ENCODE peak calls at places on chromosomes 16 and 17, in five cellular contexts. O, T, P, H and Q are unnamed samples.

GRCh38 chr17:18066866-18067265 is 20.9 kb upstream of the DRG2 start:
- DNase-seq in O (no peak), T (no peak), P (no peak), H (no peak), Q (no peak)

GRCh38 chr16:58045096-58045495 is 19.5 kb downstream of the MMP15 start:
- DNase-seq in O (no peak), T (no peak), P (no peak), H (no peak), Q (no peak)

GRCh38 chr17:80432961-80433550 is 18.1 kb downstream of the ENDOV start:
- DNase-seq in O (no peak), T (no peak), P (no peak), H (no peak), Q (no peak)

GRCh38 chr17:1931759-1932579 is 93.2 kb downstream of the RTN4RL1 start:
- DNase-seq in O (peak; percentile 52), T (no peak), P (peak; percentile 72), H (no peak), Q (no peak)

GRCh38 chr17:32875904-32876413 is 965 bp downstream of the MYO1D start:
- DNase-seq in O (no peak), T (no peak), P (peak; percentile 45), H (no peak), Q (no peak)

GRCh38 chr17:49101054-49101534 is 31.5 kb upstream of the B4GALNT2 start:
- DNase-seq in O (no peak), T (peak; percentile 57), P (no peak), H (no peak), Q (peak; percentile 14)

GRCh38 chr16:86701286-86701975 is 123.1 kb downstream of the FOXL1 start:
- DNase-seq in O (no peak), T (no peak), P (no peak), H (no peak), Q (no peak)

GRCh38 chr17:62717589-62718342 is 90.3 kb downstream of the MRC2 start:
- DNase-seq in O (no peak), T (no peak), P (no peak), H (no peak), Q (no peak)

GRCh38 chr17:42780816-42781638 is 617 bp downstream of the WNK4 start:
- DNase-seq in O (no peak), T (no peak), P (no peak), H (no peak), Q (no peak)

GRCh38 chr16:87844374-87844733 is 25.0 kb downstream of the SLC7A5 start:
- DNase-seq in O (no peak), T (no peak), P (no peak), H (no peak), Q (peak; percentile 60)

GRCh38 chr17:39927101-39927927 is at the start of the genes LRRC3C and ORMDL3:
- DNase-seq in O (peak; percentile 94), T (peak; percentile 90), P (peak; percentile 84), H (peak; percentile 89), Q (peak; percentile 91)

GRCh38 chr16:3503513-3503912 is 2.7 kb downstream of the CLUAP1 start:
- DNase-seq in O (no peak), T (no peak), P (no peak), H (no peak), Q (no peak)

GRCh38 chr16:57893559-57894389 is 77.2 kb downstream of the CNGB1 start:
- DNase-seq in O (peak; percentile 45), T (peak; percentile 60), P (no peak), H (no peak), Q (no peak)

GRCh38 chr17:81393684-81394376 is 1.4 kb upstream of the BAHCC1 start:
- DNase-seq in O (peak; percentile 100), T (peak; percentile 100), P (peak; percentile 98), H (peak; percentile 36), Q (peak; percentile 99)

GRCh38 chr16:56795011-56795410 is 65.1 kb downstream of the NUP93 start:
- DNase-seq in O (no peak), T (no peak), P (no peak), H (no peak), Q (no peak)

GRCh38 chr16:27572711-27573110 is 22.8 kb downstream of the KATNIP start:
- DNase-seq in O (peak; percentile 25), T (no peak), P (no peak), H (no peak), Q (no peak)

GRCh38 chr17:72393553-72393952 is 272.7 kb downstream of the SOX9 start:
- DNase-seq in O (no peak), T (no peak), P (no peak), H (no peak), Q (peak; percentile 54)

GRCh38 chr17:4513113-4514032 is 14.7 kb downstream of the SPNS2 start:
- DNase-seq in O (no peak), T (no peak), P (no peak), H (no peak), Q (no peak)